ENCODE peak calls at places on chromosomes 16 and 17, in five cellular contexts. I is SK-N-SH, B is PC-3, Y is GM23338, F is neural progenitor cell. J is an unnamed sample.

GRCh38 chr17:72463287-72464102 is 342.7 kb downstream of the SOX9 start:
- DNase-seq in I (no peak), B (no peak), Y (no peak), F (no peak), J (no peak)

GRCh38 chr16:68480084-68480995 is 32.0 kb upstream of the SMPD3 start:
- DNase-seq in F (no peak), Y (no peak), I (no peak), B (no peak), J (no peak)

GRCh38 chr17:22131740-22132139 is 439.4 kb downstream of the KCNJ18 start:
- DNase-seq in F (no peak), Y (no peak), I (no peak), B (no peak), J (no peak)

GRCh38 chr16:12089492-12090161 is 113.1 kb downstream of the SNX29 start:
- DNase-seq in F (peak; percentile 50), I (no peak), B (no peak), Y (peak; percentile 66), J (peak; percentile 81)

GRCh38 chr16:31094088-31094423 is 541 bp downstream of the VKORC1 start:
- DNase-seq in I (peak; percentile 65), Y (peak; percentile 62), B (no peak), F (peak; percentile 58), J (peak; percentile 32)

GRCh38 chr17:47280072-47280811 is 26.6 kb downstream of the ITGB3 start:
- DNase-seq in F (no peak), Y (no peak), B (no peak), I (no peak), J (no peak)

GRCh38 chr17:62017496-62017895 is 47.6 kb downstream of the MED13 start:
- DNase-seq in Y (no peak), I (no peak), B (no peak), F (no peak), J (no peak)

GRCh38 chr16:10326647-10327046 is 59.2 kb upstream of the ATF7IP2 start:
- DNase-seq in B (no peak), F (no peak), I (no peak), Y (no peak), J (no peak)

GRCh38 chr17:29929006-29929543 is 953 bp downstream of the SSH2 start:
- DNase-seq in B (peak; percentile 37), Y (peak; percentile 70), I (peak; percentile 38), F (peak; percentile 35), J (peak; percentile 67)

GRCh38 chr17:50841949-50842354 is 6.6 kb downstream of the WFIKKN2 start:
- DNase-seq in F (peak; percentile 81), B (peak; percentile 88), I (peak; percentile 97), Y (peak; percentile 92), J (peak; percentile 84)

DNA sequence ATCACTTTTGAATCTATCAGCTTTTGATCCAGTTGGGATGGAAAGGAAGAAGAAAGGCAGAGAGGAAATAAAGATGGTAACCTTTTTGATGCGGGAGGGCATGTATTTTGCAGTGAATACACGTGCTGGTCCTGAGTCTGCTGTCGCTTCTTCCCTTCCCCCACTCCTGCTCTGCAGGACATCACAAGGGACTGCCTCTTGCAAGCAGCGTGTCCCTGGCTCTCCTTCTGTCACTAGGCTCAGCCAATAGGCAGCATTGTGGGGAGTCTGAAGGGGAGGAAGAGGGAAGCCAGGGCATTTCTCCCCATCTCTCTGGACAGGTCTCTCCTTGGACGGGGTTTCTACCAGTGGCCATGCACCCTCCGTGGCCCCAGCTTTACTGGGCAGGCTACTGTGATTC is 15.7 kb upstream of the WFDC1 start:
- DNase-seq in Y (peak; percentile 58), I (no peak), B (no peak), F (peak; percentile 63), J (no peak)
- TF ChIP-seq EZH2phosphoT487 in Y (no peak), I (no peak), B (no peak), F (no peak), J (no peak)

GRCh38 chr16:14013571-14014283 is 57.4 kb upstream of the MRTFB start:
- DNase-seq in I (peak; percentile 66), F (no peak), B (peak; percentile 62), Y (peak; percentile 37), J (peak; percentile 18)

GRCh38 chr16:14015017-14015416 is 56.1 kb upstream of the MRTFB start:
- DNase-seq in I (no peak), Y (no peak), B (no peak), F (no peak), J (no peak)

GRCh38 chr16:14014284-14014625 is 56.9 kb upstream of the MRTFB start:
- DNase-seq in I (no peak), B (no peak), F (no peak), Y (no peak), J (no peak)

GRCh38 chr16:14015948-14016347 is 55.2 kb upstream of the MRTFB start:
- DNase-seq in B (peak; percentile 65), Y (no peak), F (no peak), I (no peak), J (no peak)

GRCh38 chr16:14015461-14015860 is 55.7 kb upstream of the MRTFB start:
- DNase-seq in F (no peak), I (no peak), Y (no peak), B (no peak), J (no peak)
- H2AFZ ChIP-seq in F (peak overlapping the region; percentile 39), I (no peak overlapping the region), Y (peak overlapping the region; percentile 91), B (no peak overlapping the region), J (no peak overlapping the region)

DNA sequence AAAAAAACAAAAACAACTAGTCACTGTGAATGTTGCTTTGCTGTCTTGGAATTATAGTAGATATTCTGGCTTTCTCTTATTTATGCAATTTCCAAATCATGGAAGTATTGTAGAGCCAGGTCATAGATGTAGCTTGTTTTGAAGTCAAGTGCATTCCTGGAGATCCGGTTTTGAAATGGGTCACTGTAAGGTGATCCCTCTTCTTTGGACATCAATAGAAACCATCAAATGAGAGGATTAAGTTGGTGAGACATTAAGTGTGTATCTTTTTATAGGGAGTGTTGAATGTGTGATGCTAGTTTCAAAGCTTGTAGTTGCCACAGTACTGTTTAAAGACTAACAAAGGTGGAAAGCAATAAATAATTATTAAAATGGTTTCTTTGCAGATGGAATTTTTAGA is 4.5 kb downstream of the PRKAR1A start:
- DNase-seq in Y (no peak), F (no peak), B (no peak), I (no peak), J (no peak)
- H3K4me2 ChIP-seq in Y (no peak overlapping the region), F (no peak overlapping the region), B (no peak overlapping the region), I (no peak overlapping the region), J (no peak overlapping the region)

GRCh38 chr16:35180970-35181369 is 1721.6 kb downstream of the TP53TG3F start:
- DNase-seq in B (no peak), I (no peak), Y (no peak), F (no peak), J (no peak)
- TF ChIP-seq EZH2phosphoT487 in B (no peak), I (no peak), Y (no peak), F (no peak), J (no peak)

GRCh38 chr17:67475161-67475887 is 98.2 kb downstream of the PITPNC1 start:
- DNase-seq in I (peak; percentile 84), Y (peak; percentile 89), B (peak; percentile 95), F (peak; percentile 73), J (peak; percentile 71)
- H2AFZ ChIP-seq in I (no peak overlapping the region), Y (no peak overlapping the region), B (peak overlapping the region; percentile 49), F (peak overlapping the region; percentile 29), J (no peak overlapping the region)

GRCh38 chr17:69696645-69697044 is 282.1 kb downstream of the MAP2K6 start:
- DNase-seq in I (no peak), F (no peak), B (no peak), Y (no peak), J (no peak)
- H3K4me2 ChIP-seq in I (no peak overlapping the region), F (no peak overlapping the region), B (no peak overlapping the region), Y (no peak overlapping the region), J (no peak overlapping the region)

J was measured in hepatocyte.